ENCODE peak calls at places on chromosome 15, in four cellular contexts. One of them, this sample, is unnamed.

GRCh38 chr15:69609176-69609575 is 156.6 kb downstream of the RPLP1 start:
- DNase-seq in mesothelial cell of epicardium: no peak
- DNase-seq in AG08395: peak; percentile 22
- DNase-seq in hippocampal formation: no peak
- DNase-seq in this sample: no peak

GRCh38 chr15:64000183-64000710 is 46.0 kb downstream of the DAPK2 start:
- DNase-seq in mesothelial cell of epicardium: no peak
- DNase-seq in AG08395: peak; percentile 44
- DNase-seq in hippocampal formation: no peak
- DNase-seq in this sample: peak; percentile 86

GRCh38 chr15:76529911-76530310 is 193.3 kb downstream of the ISL2 start:
- DNase-seq in mesothelial cell of epicardium: no peak
- DNase-seq in AG08395: no peak
- DNase-seq in hippocampal formation: no peak
- DNase-seq in this sample: no peak

GRCh38 chr15:87354661-87355410 is 901.7 kb downstream of the NTRK3 start:
- DNase-seq in mesothelial cell of epicardium: no peak
- DNase-seq in AG08395: peak; percentile 49
- DNase-seq in hippocampal formation: no peak
- DNase-seq in this sample: peak; percentile 78

GRCh38 chr15:61398310-61398709 is 169.2 kb upstream of the RORA start:
- DNase-seq in mesothelial cell of epicardium: no peak
- DNase-seq in AG08395: no peak
- DNase-seq in hippocampal formation: no peak
- DNase-seq in this sample: no peak

GRCh38 chr15:38377547-38378161 is 76.3 kb upstream of the FAM98B start:
- DNase-seq in mesothelial cell of epicardium: no peak
- DNase-seq in AG08395: no peak
- DNase-seq in hippocampal formation: no peak
- DNase-seq in this sample: peak; percentile 45

GRCh38 chr15:80643296-80643965 is 51.7 kb upstream of the ABHD17C start:
- DNase-seq in mesothelial cell of epicardium: no peak
- DNase-seq in AG08395: peak; percentile 71
- DNase-seq in hippocampal formation: no peak
- DNase-seq in this sample: peak; percentile 76

GRCh38 chr15:47607750-47608149 is 109.6 kb upstream of the SEMA6D start:
- DNase-seq in mesothelial cell of epicardium: no peak
- DNase-seq in AG08395: no peak
- DNase-seq in hippocampal formation: no peak
- DNase-seq in this sample: no peak

GRCh38 chr15:78341057-78341763 is 1.1 kb downstream of the CRABP1 start:
- DNase-seq in mesothelial cell of epicardium: no peak
- DNase-seq in AG08395: no peak
- DNase-seq in hippocampal formation: no peak
- DNase-seq in this sample: no peak

GRCh38 chr15:77532846-77533245 is 99.9 kb downstream of the LINGO1 start:
- DNase-seq in mesothelial cell of epicardium: no peak
- DNase-seq in AG08395: no peak
- DNase-seq in hippocampal formation: no peak
- DNase-seq in this sample: no peak

GRCh38 chr15:26028086-26028740 is 165.1 kb upstream of the ATP10A start:
- DNase-seq in mesothelial cell of epicardium: no peak
- DNase-seq in AG08395: peak; percentile 72
- DNase-seq in hippocampal formation: no peak
- DNase-seq in this sample: no peak

GRCh38 chr15:62594017-62594416 is 428.9 kb upstream of the C2CD4B start:
- DNase-seq in mesothelial cell of epicardium: no peak
- DNase-seq in AG08395: no peak
- DNase-seq in hippocampal formation: no peak
- DNase-seq in this sample: no peak

GRCh38 chr15:48555244-48555804 is 90.2 kb downstream of the FBN1 start:
- DNase-seq in mesothelial cell of epicardium: no peak
- DNase-seq in AG08395: peak; percentile 81
- DNase-seq in hippocampal formation: no peak
- DNase-seq in this sample: no peak

GRCh38 chr15:55627730-55628368 is 39.7 kb upstream of the PYGO1 start:
- DNase-seq in mesothelial cell of epicardium: no peak
- DNase-seq in AG08395: peak; percentile 73
- DNase-seq in hippocampal formation: no peak
- DNase-seq in this sample: peak; percentile 94

GRCh38 chr15:73965730-73966103 is 26.4 kb downstream of the STOML1 start:
- DNase-seq in mesothelial cell of epicardium: no peak
- DNase-seq in AG08395: no peak
- DNase-seq in hippocampal formation: no peak
- DNase-seq in this sample: no peak

GRCh38 chr15:38217181-38217580 is 35.5 kb upstream of the SPRED1 start:
- DNase-seq in mesothelial cell of epicardium: no peak
- DNase-seq in AG08395: no peak
- DNase-seq in hippocampal formation: no peak
- DNase-seq in this sample: no peak

GRCh38 chr15:99213187-99213811 is 36.1 kb downstream of the TTC23 start:
- DNase-seq in mesothelial cell of epicardium: peak; percentile 32
- DNase-seq in AG08395: peak; percentile 83
- DNase-seq in hippocampal formation: peak; percentile 79
- DNase-seq in this sample: peak; percentile 62

GRCh38 chr15:93247466-93248121 is 158.6 kb upstream of the RGMA start:
- DNase-seq in mesothelial cell of epicardium: no peak
- DNase-seq in AG08395: no peak
- DNase-seq in hippocampal formation: no peak
- DNase-seq in this sample: no peak

GRCh38 chr15:64806509-64806908 is 18.9 kb downstream of the PIF1 start:
- DNase-seq in mesothelial cell of epicardium: no peak
- DNase-seq in AG08395: no peak
- DNase-seq in hippocampal formation: no peak
- DNase-seq in this sample: peak; percentile 58

GRCh38 chr15:97759363-97759762 is 201.1 kb upstream of the ARRDC4 start:
- DNase-seq in mesothelial cell of epicardium: no peak
- DNase-seq in AG08395: no peak
- DNase-seq in hippocampal formation: no peak
- DNase-seq in this sample: peak; percentile 39

GRCh38 chr15:50552238-50552637 is 5.8 kb upstream of the USP50 start:
- DNase-seq in mesothelial cell of epicardium: no peak
- DNase-seq in AG08395: no peak
- DNase-seq in hippocampal formation: no peak
- DNase-seq in this sample: no peak

GRCh38 chr15:40825661-40826088 is 2.8 kb downstream of the PPP1R14D start:
- DNase-seq in mesothelial cell of epicardium: no peak
- DNase-seq in AG08395: no peak
- DNase-seq in hippocampal formation: no peak
- DNase-seq in this sample: peak; percentile 36

GRCh38 chr15:36954486-36954885 is 145.9 kb downstream of the MEIS2 start:
- DNase-seq in mesothelial cell of epicardium: no peak
- DNase-seq in AG08395: no peak
- DNase-seq in hippocampal formation: no peak
- DNase-seq in this sample: no peak

GRCh38 chr15:79978694-79979519 is 7.9 kb upstream of the BCL2A1 start:
- DNase-seq in mesothelial cell of epicardium: no peak
- DNase-seq in AG08395: peak; percentile 65
- DNase-seq in hippocampal formation: no peak
- DNase-seq in this sample: peak; percentile 86

GRCh38 chr15:92959219-92959618 is 59.1 kb downstream of the CHD2 start:
- DNase-seq in mesothelial cell of epicardium: no peak
- DNase-seq in AG08395: no peak
- DNase-seq in hippocampal formation: no peak
- DNase-seq in this sample: no peak

GRCh38 chr15:65954289-65954741 is 85.0 kb downstream of the RAB11A start:
- DNase-seq in mesothelial cell of epicardium: no peak
- DNase-seq in AG08395: no peak
- DNase-seq in hippocampal formation: no peak
- DNase-seq in this sample: no peak

GRCh38 chr15:101326026-101326315 is 30.9 kb upstream of the SNRPA1 start:
- DNase-seq in mesothelial cell of epicardium: no peak
- DNase-seq in AG08395: no peak
- DNase-seq in hippocampal formation: no peak
- DNase-seq in this sample: no peak

This sample was measured in osteoblast.